ENCODE peak calls at places on chromosomes 2 and 18, in ten cellular contexts. I is stomach, F is A549, N is transverse colon, Q is GM12878, X is K562, E is ovary, L is tibial nerve, G is upper lobe of left lung, K is H1. S is an unnamed sample.

GRCh38 chr2:58137856-58138255 is 91.2 kb downstream of the VRK2 start:
- DNase-seq in G (no peak), Q (no peak), N (no peak), E (no peak), X (no peak), F (no peak), L (no peak), K (no peak), I (no peak), S (no peak)

GRCh38 chr2:5164806-5165525 is 527.2 kb upstream of the SOX11 start:
- DNase-seq in I (no peak), X (no peak), G (no peak), L (no peak), F (no peak), E (no peak), Q (no peak), N (no peak), K (no peak), S (no peak)

GRCh38 chr2:95361216-95361980 is 41.1 kb upstream of the FAHD2A start:
- DNase-seq in X (no peak), G (no peak), F (no peak), N (no peak), L (no peak), E (no peak), Q (no peak), K (no peak), I (no peak), S (peak; percentile 32)

GRCh38 chr2:74488643-74489481 is 6.0 kb downstream of the TTC31 start:
- DNase-seq in Q (no peak), L (no peak), E (no peak), I (no peak), N (no peak), F (no peak), G (no peak), K (no peak), X (no peak), S (no peak)

GRCh38 chr2:212974692-212975091 is 176.7 kb downstream of the IKZF2 start:
- DNase-seq in I (no peak), F (no peak), G (no peak), N (no peak), Q (no peak), K (no peak), L (no peak), X (no peak), E (no peak), S (no peak)

GRCh38 chr18:61535401-61535800 is 202.2 kb downstream of the CDH20 start:
- DNase-seq in G (no peak), I (no peak), K (no peak), L (no peak), E (no peak), Q (no peak), N (no peak), F (no peak), X (no peak), S (no peak)

GRCh38 chr2:71789556-71790219 is 336.3 kb downstream of the DYSF start:
- DNase-seq in L (no peak), E (no peak), F (peak; percentile 52), K (no peak), N (no peak), I (peak; percentile 0), X (peak; percentile 27), Q (no peak), G (no peak), S (no peak)

GRCh38 chr18:42712065-42712464 is 403.4 kb downstream of the RIT2 start:
- DNase-seq in K (no peak), F (no peak), I (no peak), G (no peak), E (no peak), N (no peak), L (no peak), Q (no peak), X (no peak), S (no peak)

GRCh38 chr2:210092791-210093190 is 78.4 kb downstream of the KANSL1L start:
- DNase-seq in X (no peak), E (no peak), Q (no peak), F (no peak), G (no peak), L (no peak), N (no peak), I (no peak), K (no peak), S (no peak)

GRCh38 chr2:30664761-30665358 is 142.4 kb downstream of the CAPN13 start:
- DNase-seq in F (peak; percentile 91), K (peak; percentile 14), Q (no peak), L (no peak), N (no peak), X (peak; percentile 23), G (peak; percentile 5), I (no peak), E (no peak), S (peak; percentile 58)

DNA sequence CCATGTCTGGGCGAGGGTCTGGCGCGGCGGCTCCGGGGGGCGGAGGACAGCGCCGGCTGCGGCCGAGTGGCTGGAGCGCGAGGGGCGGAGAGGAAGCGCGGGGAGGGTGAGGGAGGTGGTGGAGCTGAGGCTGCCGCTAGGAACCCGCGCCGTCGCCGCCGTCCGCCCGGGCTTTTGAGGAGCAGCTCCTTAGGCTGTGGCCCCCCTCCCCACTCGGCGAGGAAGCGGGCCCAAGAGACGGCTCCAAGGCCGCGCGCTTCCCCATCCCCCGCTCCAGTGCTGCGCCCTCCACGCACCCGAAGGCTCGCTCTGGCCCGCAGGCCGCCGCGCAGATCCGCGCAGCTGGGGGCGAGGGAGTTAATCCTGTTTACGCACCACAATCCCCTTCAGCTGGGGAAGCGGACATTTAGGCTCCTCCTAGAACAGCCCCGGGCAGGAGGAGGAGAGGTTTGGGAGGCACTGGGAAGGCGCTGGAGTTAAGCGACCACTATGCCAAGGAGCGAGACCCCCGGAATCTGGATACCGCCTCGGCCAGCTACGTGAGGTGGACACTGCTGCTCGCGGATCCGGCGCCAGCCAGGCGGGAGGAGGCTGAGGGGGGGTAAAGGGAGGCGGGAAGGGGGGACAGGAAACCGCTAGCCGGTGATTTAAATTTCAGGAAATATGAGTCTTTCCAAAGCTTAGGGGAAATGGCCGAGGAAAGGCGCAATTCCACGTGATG is at the start of gene CNRIP1:
- DNase-seq in N (peak; percentile 46), F (peak; percentile 49), E (peak; percentile 87), I (peak; percentile 27), X (peak; percentile 24), Q (no peak), L (peak; percentile 54), K (peak; percentile 77), G (peak; percentile 91), S (peak; percentile 91)
- TF ChIP-seq POLR2A in N (peak; percentile 55), F (no peak), E (peak; percentile 85), I (no peak), X (no peak), Q (no peak), L (peak; percentile 59), K (no peak), G (no peak), S (peak; percentile 52)

GRCh38 chr18:11392974-11393373 is 216.4 kb upstream of the SLC35G4 start:
- DNase-seq in I (no peak), L (no peak), K (no peak), F (no peak), N (no peak), Q (no peak), X (no peak), E (no peak), G (no peak), S (no peak)

GRCh38 chr18:11391636-11392035 is 217.8 kb upstream of the SLC35G4 start:
- DNase-seq in L (no peak), N (no peak), E (no peak), G (no peak), F (no peak), Q (no peak), X (no peak), K (no peak), I (no peak), S (no peak)

GRCh38 chr18:11389281-11389680 is 220.1 kb upstream of the SLC35G4 start:
- DNase-seq in X (no peak), I (no peak), G (no peak), Q (no peak), F (no peak), K (no peak), N (no peak), E (no peak), L (no peak), S (no peak)

GRCh38 chr18:11392292-11392691 is 217.1 kb upstream of the SLC35G4 start:
- DNase-seq in X (peak; percentile 67), G (no peak), E (no peak), F (no peak), L (no peak), Q (no peak), K (peak; percentile 53), N (no peak), I (no peak), S (no peak)

DNA sequence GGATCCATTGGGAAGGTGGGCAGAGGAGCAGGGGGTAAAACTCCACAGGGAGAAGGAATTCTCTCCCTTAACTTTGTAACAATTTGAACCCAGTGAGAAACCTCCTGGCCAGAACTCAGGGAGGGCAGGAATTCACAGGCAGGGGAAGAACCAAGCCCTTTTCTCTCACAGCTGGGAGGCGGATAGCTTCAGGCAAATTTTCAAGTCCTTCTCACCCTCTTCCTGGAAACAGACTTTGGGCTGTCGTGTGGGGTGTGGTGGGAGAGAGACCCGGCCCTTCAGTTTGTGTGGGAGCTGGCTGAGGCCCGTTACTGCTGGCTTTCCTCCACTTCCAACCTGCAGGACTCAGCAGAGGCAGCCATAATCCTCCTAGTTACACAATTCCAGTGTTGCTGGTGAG is 215.9 kb upstream of the SLC35G4 start:
- DNase-seq in N (no peak), E (no peak), G (no peak), Q (no peak), K (no peak), F (no peak), L (no peak), X (no peak), I (no peak), S (no peak)
- TF ChIP-seq EP300 in N (no peak), E (no peak), G (no peak), Q (no peak), K (no peak), F (no peak), L (no peak), X (no peak), I (no peak), S (no peak)

DNA sequence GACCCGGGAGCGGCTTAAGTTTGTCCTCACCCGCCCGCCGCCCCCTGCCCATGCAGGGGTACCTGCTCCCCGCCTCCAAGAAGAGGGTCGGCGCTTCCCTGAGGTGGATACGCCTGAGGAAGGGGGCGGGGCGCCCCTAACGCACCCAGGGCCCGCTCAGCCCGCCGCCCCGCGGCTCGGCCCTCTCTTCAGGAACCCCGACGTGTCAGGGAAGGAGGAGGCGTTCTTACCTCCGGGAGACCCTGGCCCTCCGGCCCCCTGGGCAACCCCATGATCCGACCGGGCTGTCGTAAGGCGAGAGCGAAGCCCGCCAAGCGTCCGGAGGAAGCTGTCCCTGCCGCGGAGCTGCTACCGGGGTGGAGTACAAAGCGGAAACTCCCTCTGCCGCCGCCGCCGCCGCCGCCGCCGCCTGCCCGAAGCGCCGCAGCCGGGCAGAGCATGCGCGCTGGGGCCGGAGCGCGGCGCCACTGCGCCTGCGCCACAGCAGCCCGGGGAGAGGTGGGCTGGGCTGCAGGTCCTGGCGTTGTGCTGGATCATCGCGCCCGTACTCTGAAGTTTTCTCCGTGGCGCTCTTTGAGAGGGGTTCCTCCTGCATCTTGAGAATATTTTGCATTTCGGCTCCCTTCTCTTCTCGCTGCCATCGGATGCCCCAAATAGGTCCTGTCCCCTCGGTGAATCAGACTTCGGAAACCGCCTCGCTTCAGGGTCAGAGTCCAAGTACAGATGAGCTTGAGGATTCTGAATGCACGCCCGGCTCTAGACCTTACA is at the start of gene CCDC93:
- DNase-seq in K (peak; percentile 92), I (peak; percentile 83), N (peak; percentile 86), X (peak; percentile 99), L (peak; percentile 44), F (peak; percentile 79), G (peak; percentile 98), E (peak; percentile 89), Q (peak; percentile 50), S (peak; percentile 86)
- TF ChIP-seq POLR2A in K (peak; percentile 46), I (no peak), N (peak; percentile 76), X (peak; percentile 75), L (peak; percentile 80), F (peak; percentile 86), G (no peak), E (peak; percentile 45), Q (peak; percentile 84), S (peak; percentile 49)

GRCh38 chr2:188381614-188382013 is 89.9 kb downstream of the GULP1 start:
- DNase-seq in I (no peak), Q (no peak), F (peak; percentile 64), X (no peak), E (no peak), G (no peak), L (no peak), N (no peak), K (no peak), S (no peak)
- TF ChIP-seq EP300 in I (no peak), Q (no peak), F (no peak), X (no peak), E (no peak), G (no peak), L (no peak), N (no peak), K (no peak), S (no peak)